ENCODE peak calls at places on chromosomes 2 and 18, in ten cellular contexts. One of them, this sample, is unnamed.

GRCh38 chr18:52422985-52423601 is 83.1 kb downstream of the DCC start:
- DNase-seq in NCI-H1417 treated with DMSO at 0.1 percent for 48 hours: no peak
- DNase-seq in stimulated activated CD4-positive, alpha-beta T cell treated with anti-CD3 and anti-CD28 coated beads, Interleukin-1b, Interleukin-23, amount 100 ng/mL, for 48 hours: no peak
- DNase-seq in NCI-H1694: peak
- DNase-seq in NCI-H82: peak
- DNase-seq in left ventricle myocardium inferior: no peak
- DNase-seq in T1000: no peak
- DNase-seq in astrocyte of the spinal cord: no peak
- DNase-seq in kidney: no peak
- DNase-seq in ACHN: peak
- DNase-seq in this sample: no peak

GRCh38 chr2:82330104-82330503 is 2025.6 kb upstream of the LRRTM1 start:
- DNase-seq in NCI-H1417 treated with DMSO at 0.1 percent for 48 hours: no peak
- DNase-seq in stimulated activated CD4-positive, alpha-beta T cell treated with anti-CD3 and anti-CD28 coated beads, Interleukin-1b, Interleukin-23, amount 100 ng/mL, for 48 hours: no peak
- DNase-seq in NCI-H1694: no peak
- DNase-seq in NCI-H82: no peak
- DNase-seq in left ventricle myocardium inferior: no peak
- DNase-seq in T1000: no peak
- DNase-seq in astrocyte of the spinal cord: no peak
- DNase-seq in kidney: no peak
- DNase-seq in ACHN: no peak
- DNase-seq in this sample: no peak

GRCh38 chr18:42092848-42093247 is 137.8 kb downstream of the PIK3C3 start:
- DNase-seq in NCI-H1417 treated with DMSO at 0.1 percent for 48 hours: no peak
- DNase-seq in stimulated activated CD4-positive, alpha-beta T cell treated with anti-CD3 and anti-CD28 coated beads, Interleukin-1b, Interleukin-23, amount 100 ng/mL, for 48 hours: no peak
- DNase-seq in NCI-H1694: no peak
- DNase-seq in NCI-H82: no peak
- DNase-seq in left ventricle myocardium inferior: no peak
- DNase-seq in T1000: no peak
- DNase-seq in astrocyte of the spinal cord: no peak
- DNase-seq in kidney: no peak
- DNase-seq in ACHN: no peak
- DNase-seq in this sample: no peak

GRCh38 chr2:61059382-61059781 is 6.3 kb upstream of the SANBR start:
- DNase-seq in NCI-H1417 treated with DMSO at 0.1 percent for 48 hours: no peak
- DNase-seq in stimulated activated CD4-positive, alpha-beta T cell treated with anti-CD3 and anti-CD28 coated beads, Interleukin-1b, Interleukin-23, amount 100 ng/mL, for 48 hours: no peak
- DNase-seq in NCI-H1694: no peak
- DNase-seq in NCI-H82: no peak
- DNase-seq in left ventricle myocardium inferior: no peak
- DNase-seq in T1000: no peak
- DNase-seq in astrocyte of the spinal cord: no peak
- DNase-seq in kidney: no peak
- DNase-seq in ACHN: no peak
- DNase-seq in this sample: no peak

GRCh38 chr2:101432411-101433181 is 42.3 kb downstream of the RFX8 start:
- DNase-seq in NCI-H1417 treated with DMSO at 0.1 percent for 48 hours: no peak
- DNase-seq in stimulated activated CD4-positive, alpha-beta T cell treated with anti-CD3 and anti-CD28 coated beads, Interleukin-1b, Interleukin-23, amount 100 ng/mL, for 48 hours: no peak
- DNase-seq in NCI-H1694: no peak
- DNase-seq in NCI-H82: no peak
- DNase-seq in left ventricle myocardium inferior: no peak
- DNase-seq in T1000: no peak
- DNase-seq in astrocyte of the spinal cord: peak
- DNase-seq in kidney: no peak
- DNase-seq in ACHN: no peak
- DNase-seq in this sample: peak

GRCh38 chr2:167719410-167719809 is 528.0 kb downstream of the STK39 start:
- DNase-seq in NCI-H1417 treated with DMSO at 0.1 percent for 48 hours: no peak
- DNase-seq in stimulated activated CD4-positive, alpha-beta T cell treated with anti-CD3 and anti-CD28 coated beads, Interleukin-1b, Interleukin-23, amount 100 ng/mL, for 48 hours: no peak
- DNase-seq in NCI-H1694: no peak
- DNase-seq in NCI-H82: no peak
- DNase-seq in left ventricle myocardium inferior: no peak
- DNase-seq in T1000: no peak
- DNase-seq in astrocyte of the spinal cord: no peak
- DNase-seq in kidney: no peak
- DNase-seq in ACHN: no peak
- DNase-seq in this sample: no peak

GRCh38 chr2:216216951-216217903 is 108.1 kb downstream of the XRCC5 start:
- DNase-seq in NCI-H1417 treated with DMSO at 0.1 percent for 48 hours: no peak
- DNase-seq in stimulated activated CD4-positive, alpha-beta T cell treated with anti-CD3 and anti-CD28 coated beads, Interleukin-1b, Interleukin-23, amount 100 ng/mL, for 48 hours: peak
- DNase-seq in NCI-H1694: no peak
- DNase-seq in NCI-H82: no peak
- DNase-seq in left ventricle myocardium inferior: no peak
- DNase-seq in T1000: no peak
- DNase-seq in astrocyte of the spinal cord: peak
- DNase-seq in kidney: no peak
- DNase-seq in ACHN: peak
- DNase-seq in this sample: no peak

GRCh38 chr18:3395466-3395865 is 54.5 kb upstream of the TGIF1 start:
- DNase-seq in NCI-H1417 treated with DMSO at 0.1 percent for 48 hours: no peak
- DNase-seq in stimulated activated CD4-positive, alpha-beta T cell treated with anti-CD3 and anti-CD28 coated beads, Interleukin-1b, Interleukin-23, amount 100 ng/mL, for 48 hours: no peak
- DNase-seq in NCI-H1694: no peak
- DNase-seq in NCI-H82: no peak
- DNase-seq in left ventricle myocardium inferior: no peak
- DNase-seq in T1000: no peak
- DNase-seq in astrocyte of the spinal cord: no peak
- DNase-seq in kidney: no peak
- DNase-seq in ACHN: no peak
- DNase-seq in this sample: no peak

GRCh38 chr18:27717816-27718215 is 459.1 kb downstream of the CDH2 start:
- DNase-seq in NCI-H1417 treated with DMSO at 0.1 percent for 48 hours: no peak
- DNase-seq in stimulated activated CD4-positive, alpha-beta T cell treated with anti-CD3 and anti-CD28 coated beads, Interleukin-1b, Interleukin-23, amount 100 ng/mL, for 48 hours: no peak
- DNase-seq in NCI-H1694: no peak
- DNase-seq in NCI-H82: no peak
- DNase-seq in left ventricle myocardium inferior: no peak
- DNase-seq in T1000: no peak
- DNase-seq in astrocyte of the spinal cord: no peak
- DNase-seq in kidney: no peak
- DNase-seq in ACHN: no peak
- DNase-seq in this sample: peak

GRCh38 chr2:152336854-152337510 is 2.0 kb downstream of the FMNL2 start:
- DNase-seq in NCI-H1417 treated with DMSO at 0.1 percent for 48 hours: no peak
- DNase-seq in stimulated activated CD4-positive, alpha-beta T cell treated with anti-CD3 and anti-CD28 coated beads, Interleukin-1b, Interleukin-23, amount 100 ng/mL, for 48 hours: no peak
- DNase-seq in NCI-H1694: peak
- DNase-seq in NCI-H82: peak
- DNase-seq in left ventricle myocardium inferior: no peak
- DNase-seq in T1000: no peak
- DNase-seq in astrocyte of the spinal cord: peak
- DNase-seq in kidney: no peak
- DNase-seq in ACHN: peak
- DNase-seq in this sample: peak

GRCh38 chr18:2571200-2572143 is at the start of the genes METTL4 and NDC80:
- DNase-seq in NCI-H1417 treated with DMSO at 0.1 percent for 48 hours: peak
- DNase-seq in stimulated activated CD4-positive, alpha-beta T cell treated with anti-CD3 and anti-CD28 coated beads, Interleukin-1b, Interleukin-23, amount 100 ng/mL, for 48 hours: peak
- DNase-seq in NCI-H1694: peak
- DNase-seq in NCI-H82: peak
- DNase-seq in left ventricle myocardium inferior: peak
- DNase-seq in T1000: peak
- DNase-seq in astrocyte of the spinal cord: peak
- DNase-seq in kidney: peak
- DNase-seq in ACHN: peak
- DNase-seq in this sample: peak

GRCh38 chr2:21422050-21422449 is 298.3 kb downstream of the TDRD15 start:
- DNase-seq in NCI-H1417 treated with DMSO at 0.1 percent for 48 hours: no peak
- DNase-seq in stimulated activated CD4-positive, alpha-beta T cell treated with anti-CD3 and anti-CD28 coated beads, Interleukin-1b, Interleukin-23, amount 100 ng/mL, for 48 hours: peak
- DNase-seq in NCI-H1694: peak
- DNase-seq in NCI-H82: peak
- DNase-seq in left ventricle myocardium inferior: peak
- DNase-seq in T1000: no peak
- DNase-seq in astrocyte of the spinal cord: no peak
- DNase-seq in kidney: no peak
- DNase-seq in ACHN: peak
- DNase-seq in this sample: peak

GRCh38 chr2:143581989-143582719 is 452.9 kb downstream of the ARHGAP15 start:
- DNase-seq in NCI-H1417 treated with DMSO at 0.1 percent for 48 hours: no peak
- DNase-seq in stimulated activated CD4-positive, alpha-beta T cell treated with anti-CD3 and anti-CD28 coated beads, Interleukin-1b, Interleukin-23, amount 100 ng/mL, for 48 hours: no peak
- DNase-seq in NCI-H1694: no peak
- DNase-seq in NCI-H82: peak
- DNase-seq in left ventricle myocardium inferior: no peak
- DNase-seq in T1000: no peak
- DNase-seq in astrocyte of the spinal cord: no peak
- DNase-seq in kidney: no peak
- DNase-seq in ACHN: peak
- DNase-seq in this sample: no peak

GRCh38 chr2:10787176-10787968 is 25.2 kb downstream of the PDIA6 start:
- DNase-seq in NCI-H1417 treated with DMSO at 0.1 percent for 48 hours: no peak
- DNase-seq in stimulated activated CD4-positive, alpha-beta T cell treated with anti-CD3 and anti-CD28 coated beads, Interleukin-1b, Interleukin-23, amount 100 ng/mL, for 48 hours: no peak
- DNase-seq in NCI-H1694: peak
- DNase-seq in NCI-H82: peak
- DNase-seq in left ventricle myocardium inferior: no peak
- DNase-seq in T1000: no peak
- DNase-seq in astrocyte of the spinal cord: no peak
- DNase-seq in kidney: peak
- DNase-seq in ACHN: peak
- DNase-seq in this sample: no peak

GRCh38 chr2:239664216-239664785 is 263.5 kb upstream of the HDAC4 start:
- DNase-seq in NCI-H1417 treated with DMSO at 0.1 percent for 48 hours: no peak
- DNase-seq in stimulated activated CD4-positive, alpha-beta T cell treated with anti-CD3 and anti-CD28 coated beads, Interleukin-1b, Interleukin-23, amount 100 ng/mL, for 48 hours: no peak
- DNase-seq in NCI-H1694: no peak
- DNase-seq in NCI-H82: no peak
- DNase-seq in left ventricle myocardium inferior: no peak
- DNase-seq in T1000: no peak
- DNase-seq in astrocyte of the spinal cord: no peak
- DNase-seq in kidney: no peak
- DNase-seq in ACHN: no peak
- DNase-seq in this sample: no peak

GRCh38 chr2:15959331-15960153 is 19.2 kb downstream of the MYCN start:
- DNase-seq in NCI-H1417 treated with DMSO at 0.1 percent for 48 hours: no peak
- DNase-seq in stimulated activated CD4-positive, alpha-beta T cell treated with anti-CD3 and anti-CD28 coated beads, Interleukin-1b, Interleukin-23, amount 100 ng/mL, for 48 hours: no peak
- DNase-seq in NCI-H1694: no peak
- DNase-seq in NCI-H82: no peak
- DNase-seq in left ventricle myocardium inferior: no peak
- DNase-seq in T1000: no peak
- DNase-seq in astrocyte of the spinal cord: no peak
- DNase-seq in kidney: no peak
- DNase-seq in ACHN: no peak
- DNase-seq in this sample: no peak

GRCh38 chr2:200469708-200470600 is 39.9 kb downstream of the KCTD18 start:
- DNase-seq in NCI-H1417 treated with DMSO at 0.1 percent for 48 hours: no peak
- DNase-seq in stimulated activated CD4-positive, alpha-beta T cell treated with anti-CD3 and anti-CD28 coated beads, Interleukin-1b, Interleukin-23, amount 100 ng/mL, for 48 hours: no peak
- DNase-seq in NCI-H1694: no peak
- DNase-seq in NCI-H82: peak
- DNase-seq in left ventricle myocardium inferior: peak
- DNase-seq in T1000: no peak
- DNase-seq in astrocyte of the spinal cord: no peak
- DNase-seq in kidney: no peak
- DNase-seq in ACHN: no peak
- DNase-seq in this sample: peak

GRCh38 chr2:68938938-68939337 is 13.8 kb downstream of the GKN2 start:
- DNase-seq in NCI-H1417 treated with DMSO at 0.1 percent for 48 hours: no peak
- DNase-seq in stimulated activated CD4-positive, alpha-beta T cell treated with anti-CD3 and anti-CD28 coated beads, Interleukin-1b, Interleukin-23, amount 100 ng/mL, for 48 hours: no peak
- DNase-seq in NCI-H1694: no peak
- DNase-seq in NCI-H82: no peak
- DNase-seq in left ventricle myocardium inferior: no peak
- DNase-seq in T1000: no peak
- DNase-seq in astrocyte of the spinal cord: no peak
- DNase-seq in kidney: no peak
- DNase-seq in ACHN: no peak
- DNase-seq in this sample: no peak